ENCODE peak calls at places on chromosomes 6 and 20, in six cellular contexts. Q, J, U, I, R and W are unnamed samples.
A peak's percentile ranks its signal among the peaks of the same experiment; 100 is the strongest.

GRCh38 chr20:57794600-57795346 is 85.0 kb upstream of the PMEPA1 start:
- DNase-seq in Q (no peak), J (no peak), U (no peak), I (no peak), R (no peak), W (no peak)

GRCh38 chr6:143629104-143630080 is 48.4 kb upstream of the PHACTR2 start:
- DNase-seq in Q (no peak), J (no peak), U (no peak), I (no peak), R (no peak), W (no peak)

GRCh38 chr6:5302220-5302946 is 41.1 kb downstream of the FARS2 start:
- DNase-seq in Q (no peak), J (no peak), U (no peak), I (no peak), R (no peak), W (no peak)

GRCh38 chr6:2817778-2818443 is 23.8 kb downstream of the SERPINB1 start:
- DNase-seq in Q (no peak), J (no peak), U (no peak), I (peak; percentile 24), R (no peak), W (peak; percentile 92)

GRCh38 chr6:155200012-155200411 is 63.8 kb upstream of the CLDN20 start:
- DNase-seq in Q (no peak), J (no peak), U (no peak), I (no peak), R (no peak), W (no peak)

GRCh38 chr6:41836022-41836659 is 48.6 kb downstream of the TOMM6 start:
- DNase-seq in Q (no peak), J (no peak), U (no peak), I (no peak), R (no peak), W (no peak)

GRCh38 chr20:43940518-43941225 is 26.0 kb downstream of the TOX2 start:
- DNase-seq in Q (no peak), J (no peak), U (no peak), I (no peak), R (no peak), W (no peak)

GRCh38 chr6:148407372-148407771 is 64.7 kb downstream of the SASH1 start:
- DNase-seq in Q (peak; percentile 35), J (no peak), U (no peak), I (peak; percentile 30), R (peak; percentile 59), W (peak; percentile 88)

GRCh38 chr6:16582437-16583150 is 178.7 kb downstream of the ATXN1 start:
- DNase-seq in Q (no peak), J (no peak), U (no peak), I (no peak), R (no peak), W (no peak)

GRCh38 chr6:87909849-87910248 is 137.8 kb upstream of the SPACA1 start:
- DNase-seq in Q (no peak), J (no peak), U (no peak), I (no peak), R (no peak), W (peak; percentile 78)

GRCh38 chr6:111791415-111791814 is 81.8 kb downstream of the FYN start:
- DNase-seq in Q (no peak), J (no peak), U (no peak), I (no peak), R (no peak), W (no peak)

GRCh38 chr6:12991435-12991834 is 274.9 kb downstream of the PHACTR1 start:
- DNase-seq in Q (no peak), J (no peak), U (no peak), I (no peak), R (no peak), W (no peak)

GRCh38 chr20:58141971-58142842 is 86.2 kb downstream of the ANKRD60 start:
- DNase-seq in Q (no peak), J (no peak), U (no peak), I (no peak), R (peak; percentile 54), W (no peak)

GRCh38 chr20:15637971-15638754 is 935.1 kb downstream of the KIF16B start:
- DNase-seq in Q (no peak), J (no peak), U (no peak), I (no peak), R (no peak), W (no peak)

GRCh38 chr20:62982124-62983075 is 24.4 kb downstream of the BHLHE23 start:
- DNase-seq in Q (no peak), J (no peak), U (no peak), I (no peak), R (no peak), W (no peak)

GRCh38 chr6:110270166-110270565 is 88.0 kb downstream of the METTL24 start:
- DNase-seq in Q (no peak), J (no peak), U (no peak), I (no peak), R (no peak), W (peak; percentile 6)

GRCh38 chr6:116624036-116624805 is 7.9 kb downstream of the RSPH4A start:
- DNase-seq in Q (no peak), J (no peak), U (no peak), I (no peak), R (no peak), W (peak; percentile 29)

GRCh38 chr6:159062564-159062945 is 17.8 kb upstream of the TAGAP start:
- DNase-seq in Q (no peak), J (no peak), U (no peak), I (no peak), R (no peak), W (no peak)

GRCh38 chr6:57267586-57268293 is 45.6 kb upstream of the RAB23 start:
- DNase-seq in Q (peak; percentile 54), J (peak; percentile 52), U (peak; percentile 48), I (peak; percentile 83), R (no peak), W (peak; percentile 98)
- TF ChIP-seq CTCF in Q (peak; percentile 59), J (no peak), U (peak; percentile 14), I (peak; percentile 54), R (peak; percentile 56), W (peak; percentile 95)

DNA sequence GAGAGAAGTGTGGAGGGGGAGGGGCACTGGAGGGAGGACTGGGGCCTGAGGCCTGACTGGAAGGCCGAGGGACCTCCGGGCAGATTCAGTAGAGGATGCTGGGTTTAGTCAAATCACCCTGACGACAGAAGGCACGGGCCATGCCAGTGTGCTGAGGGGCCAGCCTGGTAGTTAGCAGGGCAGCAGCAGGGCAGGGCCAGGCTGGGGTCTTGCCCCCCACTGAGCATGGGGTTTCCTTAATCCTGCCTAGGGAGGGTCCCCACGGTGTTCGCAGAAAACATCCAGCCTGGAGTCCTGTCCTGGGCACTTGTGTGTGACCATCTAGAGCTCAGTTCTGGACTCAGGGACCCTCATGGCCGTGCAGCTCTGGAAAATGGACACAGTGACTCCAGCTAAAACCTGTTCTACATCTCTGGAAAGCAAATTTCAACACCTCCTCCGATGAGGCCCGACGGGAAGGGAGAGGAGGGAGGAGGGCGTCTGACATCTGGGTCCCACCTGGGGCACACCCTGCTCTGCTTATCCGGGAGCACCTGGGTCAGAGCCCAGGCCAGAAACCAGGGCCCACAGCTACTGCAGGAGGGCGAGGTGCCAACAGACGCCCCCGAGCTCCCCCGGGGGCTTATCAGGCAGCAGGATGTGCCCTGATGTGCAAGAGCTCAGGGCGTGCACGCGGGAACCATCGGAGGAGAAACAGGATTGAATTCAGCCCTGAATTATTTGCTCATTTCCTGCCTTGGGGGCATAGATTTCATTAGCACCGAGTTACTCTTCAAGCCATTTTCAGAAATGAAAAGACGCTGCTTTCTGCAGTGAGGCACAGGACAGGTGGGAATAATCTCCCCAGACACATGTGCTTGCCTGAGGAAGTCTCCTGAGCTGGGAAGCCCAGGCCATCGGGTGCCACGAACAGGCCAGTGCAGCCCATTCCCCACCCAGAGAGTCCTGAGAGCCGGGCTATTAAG is 78.0 kb upstream of the MPC1 start:
- DNase-seq in Q (no peak), J (no peak), U (no peak), I (no peak), R (no peak), W (peak; percentile 64)
- H3K4me1 ChIP-seq in Q (no peaks in the 10 kb centered on the region), J (no peaks in the 10 kb centered on the region), U (peaks cover 4% of the 10 kb centered on the region), I (no peaks in the 10 kb centered on the region), R (peaks cover 20% of the 10 kb centered on the region), W (peaks cover 4% of the 10 kb centered on the region)

GRCh38 chr6:81575446-81575845 is 177.0 kb downstream of the TENT5A start:
- DNase-seq in Q (no peak), J (no peak), U (no peak), I (no peak), R (no peak), W (no peak)

GRCh38 chr6:81570673-81571072 is 181.8 kb downstream of the TENT5A start:
- DNase-seq in Q (no peak), J (no peak), U (no peak), I (no peak), R (no peak), W (no peak)

GRCh38 chr6:81568973-81569372 is 183.5 kb downstream of the TENT5A start:
- DNase-seq in Q (no peak), J (no peak), U (no peak), I (no peak), R (no peak), W (no peak)

DNA sequence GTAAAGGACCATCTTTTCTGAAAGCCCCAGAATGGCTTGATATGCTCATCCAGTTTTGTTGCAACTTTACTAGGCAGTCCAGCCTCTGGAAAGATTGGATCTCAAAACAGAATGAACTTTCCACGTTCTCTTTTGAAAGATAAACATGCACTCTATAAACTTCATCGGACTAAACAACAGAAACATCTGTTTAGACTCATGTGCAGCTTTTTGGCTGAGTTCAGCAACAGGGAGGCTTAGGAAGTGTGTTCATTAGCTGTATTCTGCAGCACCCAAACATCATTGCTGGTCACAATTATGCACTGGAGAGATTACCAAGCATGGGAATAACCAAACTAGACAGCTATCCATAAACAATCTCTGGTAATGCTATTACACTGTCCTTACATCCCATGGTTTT is 180.5 kb downstream of the TENT5A start:
- DNase-seq in Q (no peak), J (no peak), U (no peak), I (no peak), R (no peak), W (no peak)
- TF ChIP-seq CTCF in Q (no peak), J (no peak), U (no peak), I (no peak), R (no peak), W (no peak)

GRCh38 chr6:680666-681374 is 12.1 kb downstream of the EXOC2 start:
- DNase-seq in Q (no peak), J (peak; percentile 43), U (no peak), I (no peak), R (no peak), W (no peak)
- H3K4me1 ChIP-seq in Q (peaks cover 5% of the 10 kb centered on the region), J (peaks cover 25% of the 10 kb centered on the region), U (no peaks in the 10 kb centered on the region), I (peaks cover 40% of the 10 kb centered on the region), R (peaks cover 11% of the 10 kb centered on the region), W (peaks cover 40% of the 10 kb centered on the region)